ENCODE peak calls at places on chromosomes 5 and 9, in five cellular contexts. Z is CD4-positive, alpha-beta T cell; A is IMR-90; S is tibial artery; Y is stimulated activated CD4-positive, alpha-beta T cell treated with anti-CD3 and anti-CD28 coated beads, Interleukin-1b, Interleukin-23, amount 100 ng/mL, for 24 hours. D is an unnamed sample.

GRCh38 chr9:77402286-77402685 is 225.0 kb downstream of the VPS13A start:
- DNase-seq in Z (no peak), A (peak), S (no peak), Y (no peak), D (no peak)

GRCh38 chr5:179885491-179886090 is 22.1 kb downstream of the TBC1D9B start:
- DNase-seq in Z (no peak), A (no peak), S (no peak), Y (no peak), D (no peak)

GRCh38 chr5:108638021-108638420 is 109.7 kb upstream of the FER start:
- DNase-seq in Z (no peak), A (no peak), S (no peak), Y (no peak), D (no peak)

GRCh38 chr9:92971776-92972175 is 24.5 kb downstream of the FGD3 start:
- DNase-seq in Z (no peak), A (no peak), S (no peak), Y (no peak), D (no peak)

GRCh38 chr9:14910178-14910805 is at the start of gene FREM1:
- DNase-seq in Z (no peak), A (no peak), S (peak), Y (no peak), D (peak)

GRCh38 chr9:113570106-113570505 is 106.6 kb downstream of the RGS3 start:
- DNase-seq in Z (no peak), A (no peak), S (peak), Y (no peak), D (no peak)

GRCh38 chr9:113621309-113621791 is 157.8 kb downstream of the RGS3 start:
- DNase-seq in Z (no peak), A (peak), S (peak), Y (no peak), D (peak)

GRCh38 chr9:137067860-137068538 is 2.4 kb downstream of the SAPCD2 start:
- DNase-seq in Z (peak), A (peak), S (peak), Y (peak), D (peak)

GRCh38 chr9:16515879-16516289 is 354.6 kb downstream of the BNC2 start:
- DNase-seq in Z (no peak), A (peak), S (no peak), Y (no peak), D (no peak)

GRCh38 chr5:142597546-142598337 is 88.1 kb downstream of the FGF1 start:
- DNase-seq in Z (no peak), A (peak), S (no peak), Y (no peak), D (no peak)

GRCh38 chr5:62596691-62597090 is 18.1 kb downstream of the LRRC70 start:
- DNase-seq in Z (no peak), A (peak), S (no peak), Y (no peak), D (no peak)

GRCh38 chr9:109182940-109183798 is 16.1 kb upstream of the FRRS1L start:
- DNase-seq in Z (no peak), A (peak), S (no peak), Y (no peak), D (no peak)

D was measured in left ventricle myocardium inferior.